ENCODE peak calls at places on chromosomes 7 and 10, in eight cellular contexts. P, K, O, R, Y, L, F and S are unnamed samples.

GRCh38 chr10:103640436-103641181 is 147.1 kb downstream of the NEURL1 start:
- DNase-seq in L (no peak), R (no peak), F (no peak), K (no peak), O (no peak), P (peak), Y (no peak), S (no peak)

GRCh38 chr7:47351233-47352154 is 230.4 kb downstream of the TNS3 start:
- DNase-seq in O (peak), L (no peak), R (no peak), F (no peak), K (no peak), P (no peak), Y (no peak), S (no peak)

GRCh38 chr10:96034625-96035024 is 8.8 kb upstream of the CCNJ start:
- DNase-seq in R (no peak), O (peak), L (no peak), P (no peak), Y (no peak), K (no peak), F (no peak), S (no peak)

GRCh38 chr7:64887756-64888508 is 15.1 kb upstream of the ZNF273 start:
- DNase-seq in P (peak), O (peak), L (peak), F (no peak), K (no peak), R (no peak), Y (no peak), S (no peak)

GRCh38 chr7:55052726-55053431 is 34.1 kb downstream of the EGFR start:
- DNase-seq in R (peak), L (no peak), O (no peak), K (no peak), F (no peak), Y (no peak), P (no peak), S (no peak)

GRCh38 chr10:69896601-69897000 is 94.9 kb downstream of the COL13A1 start:
- DNase-seq in O (no peak), R (no peak), Y (no peak), F (no peak), K (no peak), P (no peak), L (peak), S (no peak)

GRCh38 chr7:75657866-75658265 is 80.9 kb downstream of the HIP1 start:
- DNase-seq in R (no peak), Y (no peak), L (no peak), K (no peak), P (no peak), O (no peak), F (no peak), S (no peak)

GRCh38 chr7:129949292-129950133 is 3.2 kb downstream of the UBE2H start:
- DNase-seq in O (peak), F (peak), P (peak), Y (no peak), R (peak), L (peak), K (peak), S (peak)

GRCh38 chr10:113854757-113855626 is 531 bp downstream of the NHLRC2 start:
- DNase-seq in L (peak), Y (no peak), O (peak), F (peak), R (no peak), P (peak), K (peak), S (peak)

GRCh38 chr10:9069136-9069535 is 1014.6 kb downstream of the GATA3 start:
- DNase-seq in F (no peak), O (no peak), P (no peak), K (no peak), R (peak), Y (no peak), L (no peak), S (no peak)

GRCh38 chr7:147492621-147493020 is 1097.9 kb upstream of the C7orf33 start:
- DNase-seq in Y (no peak), F (no peak), R (peak), K (no peak), P (no peak), O (no peak), L (no peak), S (no peak)

GRCh38 chr10:122132882-122133634 is 138.0 kb upstream of the BTBD16 start:
- DNase-seq in P (no peak), L (no peak), F (no peak), Y (no peak), R (no peak), K (no peak), O (no peak), S (no peak)

GRCh38 chr10:93445978-93446720 is 36.0 kb downstream of the MYOF start:
- DNase-seq in L (no peak), Y (no peak), P (no peak), F (peak), O (no peak), K (no peak), R (no peak), S (no peak)

GRCh38 chr10:99540673-99541531 is 8.2 kb downstream of the NKX2-3 start:
- DNase-seq in Y (no peak), O (no peak), L (peak), F (no peak), K (no peak), R (no peak), P (no peak), S (no peak)

GRCh38 chr10:102382871-102383270 is 12.6 kb upstream of the NFKB2 start:
- DNase-seq in L (no peak), F (no peak), K (no peak), P (no peak), R (no peak), Y (no peak), O (no peak), S (no peak)